ENCODE peak calls at places on chromosomes 4 and X, in four cellular contexts. D is K562, W is IMR-90, Q is right cardiac atrium. U is an unnamed sample.

GRCh38 chr4:156584100-156584499 is 387.5 kb downstream of the PDGFC start:
- ATAC-seq in D (no peak), W (no peak), Q (no peak), U (no peak)

GRCh38 chr4:77801260-77801608 is 17.9 kb downstream of the CNOT6L start:
- ATAC-seq in D (peak), W (no peak), Q (peak), U (no peak)

GRCh38 chr4:71259305-71259704 is 79.5 kb upstream of the SLC4A4 start:
- ATAC-seq in D (no peak), W (no peak), Q (peak), U (no peak)

GRCh38 chr4:180156684-180157083 is 2086.5 kb upstream of the TENM3 start:
- ATAC-seq in D (no peak), W (no peak), Q (no peak), U (no peak)

GRCh38 chrX:121433289-121433688 is 385.9 kb downstream of the GLUD2 start:
- ATAC-seq in D (no peak), W (no peak), Q (no peak), U (no peak)

GRCh38 chr4:4395849-4396627 is 9.1 kb downstream of the NSG1 start:
- ATAC-seq in D (peak), W (peak), Q (no peak), U (peak)

GRCh38 chr4:88005086-88005485 is 2.3 kb upstream of the PKD2 start:
- ATAC-seq in D (no peak), W (no peak), Q (no peak), U (no peak)

GRCh38 chr4:143626134-143626859 is 74.2 kb downstream of the FREM3 start:
- ATAC-seq in D (no peak), W (no peak), Q (peak), U (no peak)

GRCh38 chr4:56055027-56055976 is 106.6 kb downstream of the CEP135 start:
- ATAC-seq in D (no peak), W (no peak), Q (no peak), U (no peak)

GRCh38 chr4:109127866-109128265 is 174.6 kb downstream of the COL25A1 start:
- ATAC-seq in D (peak), W (no peak), Q (no peak), U (no peak)

GRCh38 chr4:182062936-182063335 is 180.3 kb upstream of the TENM3 start:
- ATAC-seq in D (peak), W (peak), Q (no peak), U (no peak)

GRCh38 chr4:66035701-66036100 is 365.4 kb upstream of the EPHA5 start:
- ATAC-seq in D (no peak), W (no peak), Q (no peak), U (no peak)

GRCh38 chr4:130210871-130211270 is 1114.9 kb downstream of the C4orf33 start:
- ATAC-seq in D (no peak), W (no peak), Q (no peak), U (no peak)

GRCh38 chr4:1907848-1908525 is 36.8 kb downstream of the NSD2 start:
- ATAC-seq in D (no peak), W (no peak), Q (no peak), U (no peak)

GRCh38 chrX:118519411-118520205 is 24.0 kb downstream of the DOCK11 start:
- ATAC-seq in D (peak), W (peak), Q (no peak), U (peak)

GRCh38 chr4:7650606-7651400 is 216.1 kb upstream of the PSAPL1 start:
- ATAC-seq in D (peak), W (no peak), Q (no peak), U (no peak)

GRCh38 chr4:186698028-186698427 is 25.6 kb downstream of the FAT1 start:
- ATAC-seq in D (no peak), W (no peak), Q (no peak), U (no peak)

GRCh38 chrX:128020701-128021100 is 31.5 kb downstream of the ACTRT1 start:
- ATAC-seq in D (no peak), W (no peak), Q (no peak), U (no peak)

GRCh38 chrX:64925480-64925879 is 50.8 kb downstream of the ZC4H2 start:
- ATAC-seq in D (no peak), W (no peak), Q (no peak), U (no peak)

GRCh38 chr4:155506761-155507160 is 130.0 kb upstream of the MAP9 start:
- ATAC-seq in D (no peak), W (no peak), Q (peak), U (no peak)

GRCh38 chr4:165540206-165540865 is 161.5 kb downstream of the CPE start:
- ATAC-seq in D (peak), W (no peak), Q (no peak), U (no peak)

GRCh38 chr4:109411964-109412363 is 21.7 kb upstream of the SEC24B start:
- ATAC-seq in D (no peak), W (no peak), Q (peak), U (no peak)

U was measured in stimulated activated memory B cell treated with anti-CD40 and anti-IgM and Interleukin-4, amounts not matched to agents 10 μg/mL and 1 μg/mL and 100 μg/mL, for 72 hours.